ENCODE peak calls at places on chromosomes 2 and 18, in six cellular contexts. N, E, V, T, R and O are unnamed samples.

GRCh38 chr18:51164327-51165290 is 32.9 kb downstream of the MEX3C start:
- DNase-seq in R (no peak), N (no peak), V (no peak), T (no peak), E (no peak), O (no peak)

GRCh38 chr2:229943770-229944449 is 21.6 kb downstream of the FBXO36 start:
- DNase-seq in N (no peak), V (no peak), T (no peak), E (no peak), R (no peak), O (no peak)

GRCh38 chr2:110114007-110114591 is 1.5 kb downstream of the MALL start:
- DNase-seq in V (peak; percentile 92), E (no peak), T (no peak), N (no peak), R (no peak), O (no peak)

GRCh38 chr2:241851325-241852115 is 7.2 kb downstream of the PDCD1 start:
- DNase-seq in V (no peak), R (peak; percentile 31), N (no peak), T (no peak), E (no peak), O (no peak)

GRCh38 chr2:84704505-84705244 is 176.2 kb downstream of the TRABD2A start:
- DNase-seq in R (no peak), V (no peak), E (no peak), N (no peak), T (no peak), O (no peak)

GRCh38 chr2:124283090-124283489 is 258.0 kb downstream of the CNTNAP5 start:
- DNase-seq in V (no peak), N (no peak), E (no peak), T (no peak), R (no peak), O (no peak)

GRCh38 chr2:112343827-112344585 is 68.6 kb downstream of the ZC3H6 start:
- DNase-seq in V (no peak), T (no peak), R (no peak), E (no peak), N (no peak), O (no peak)

GRCh38 chr2:240432820-240433801 is 2.4 kb upstream of the GPC1 start:
- DNase-seq in E (no peak), N (peak; percentile 12), T (peak; percentile 16), V (no peak), R (no peak), O (no peak)

GRCh38 chr2:40403233-40403841 is 48.6 kb downstream of the SLC8A1 start:
- DNase-seq in V (peak; percentile 4), R (no peak), T (no peak), N (no peak), E (no peak), O (no peak)

GRCh38 chr2:106117882-106118684 is 76.0 kb downstream of the UXS1 start:
- DNase-seq in V (no peak), E (no peak), N (no peak), R (no peak), T (no peak), O (no peak)

GRCh38 chr2:16035747-16036745 is 95.7 kb downstream of the MYCN start:
- DNase-seq in R (no peak), N (no peak), T (no peak), V (no peak), E (no peak), O (no peak)

GRCh38 chr2:275457-275856 is 10.7 kb downstream of the ACP1 start:
- DNase-seq in E (no peak), V (no peak), N (no peak), R (no peak), T (no peak), O (no peak)

GRCh38 chr2:20532634-20533437 is 86.0 kb downstream of the RHOB start:
- DNase-seq in N (peak; percentile 31), E (no peak), T (no peak), R (no peak), V (peak; percentile 32), O (no peak)

GRCh38 chr2:112483047-112483473 is 1.1 kb downstream of the TTL start:
- DNase-seq in T (no peak), R (peak; percentile 80), E (no peak), V (peak; percentile 77), N (no peak), O (no peak)

GRCh38 chr2:58594175-58594574 is 353.1 kb upstream of the FANCL start:
- DNase-seq in E (no peak), N (no peak), T (no peak), V (peak; percentile 22), R (peak; percentile 34), O (no peak)

GRCh38 chr2:233217892-233218377 is 33.5 kb upstream of the ATG16L1 start:
- DNase-seq in N (no peak), E (no peak), T (no peak), R (no peak), V (peak; percentile 53), O (no peak)

GRCh38 chr2:86487062-86487461 is 45.9 kb downstream of the KDM3A start:
- DNase-seq in E (no peak), N (no peak), R (no peak), V (peak; percentile 18), T (no peak), O (no peak)

GRCh38 chr2:86488561-86489250 is 47.5 kb downstream of the KDM3A start:
- DNase-seq in E (no peak), R (no peak), T (no peak), N (no peak), V (no peak), O (no peak)

GRCh38 chr2:86490245-86490644 is 49.1 kb downstream of the KDM3A start:
- DNase-seq in V (no peak), T (no peak), N (no peak), R (no peak), E (no peak), O (no peak)

GRCh38 chr2:86491088-86491487 is 49.9 kb downstream of the KDM3A start:
- DNase-seq in R (no peak), T (no peak), N (no peak), V (no peak), E (no peak), O (no peak)

GRCh38 chr2:86489542-86489941 is 48.4 kb downstream of the KDM3A start:
- DNase-seq in T (no peak), E (no peak), R (no peak), N (no peak), V (no peak), O (no peak)
- H3K27ac ChIP-seq in T (no peak overlapping the region), E (no peak overlapping the region), R (no peak overlapping the region), N (peak overlapping the region; percentile 71), V (no peak overlapping the region), O (no peak overlapping the region)

GRCh38 chr2:164784376-164784775 is 57.2 kb downstream of the COBLL1 start:
- DNase-seq in E (no peak), T (no peak), N (no peak), V (no peak), R (no peak), O (no peak)

GRCh38 chr2:164781394-164781793 is 60.2 kb downstream of the COBLL1 start:
- DNase-seq in N (no peak), T (no peak), R (no peak), E (no peak), V (no peak), O (no peak)

GRCh38 chr2:164786787-164787186 is 54.8 kb downstream of the COBLL1 start:
- DNase-seq in N (no peak), V (no peak), R (no peak), E (no peak), T (no peak), O (no peak)

GRCh38 chr2:164782323-164782722 is 59.3 kb downstream of the COBLL1 start:
- DNase-seq in R (no peak), E (no peak), V (no peak), T (peak; percentile 58), N (no peak), O (peak; percentile 72)

DNA sequence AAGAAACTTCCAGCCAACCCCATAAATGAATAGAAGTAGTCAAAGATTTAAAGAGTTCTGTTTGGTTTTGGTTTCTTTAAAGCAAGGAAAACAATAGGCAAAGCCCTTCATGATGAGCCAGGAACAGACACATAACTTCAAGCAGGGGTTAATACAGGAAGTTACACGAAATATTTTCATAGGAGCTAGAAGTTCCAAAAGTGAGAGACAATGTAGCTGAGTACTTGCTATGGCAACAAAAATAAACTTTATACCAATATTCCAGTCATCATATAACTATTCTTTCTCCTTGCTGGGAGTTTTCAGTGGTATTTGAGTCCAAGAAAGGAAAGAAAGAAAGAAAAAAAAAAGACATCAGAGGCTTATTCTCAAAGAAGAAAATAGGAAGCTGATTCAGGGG is 56.2 kb downstream of the COBLL1 start:
- DNase-seq in T (no peak), E (no peak), R (no peak), V (no peak), N (no peak), O (no peak)
- H3K27ac ChIP-seq in T (peak overlapping the region; percentile 81), E (no peak overlapping the region), R (peak overlapping the region; percentile 85), V (no peak overlapping the region), N (peak overlapping the region; percentile 85), O (no peak overlapping the region)

GRCh38 chr2:11411768-11412448 is 54.1 kb downstream of the E2F6 start:
- DNase-seq in E (no peak), T (peak; percentile 41), V (peak; percentile 61), N (no peak), R (peak; percentile 85), O (peak; percentile 20)
- H3K27ac ChIP-seq in E (no peak overlapping the region), T (no peak overlapping the region), V (peak overlapping the region; percentile 52), N (no peak overlapping the region), R (no peak overlapping the region), O (no peak overlapping the region)

GRCh38 chr18:48410095-48410920 is 1.1 kb upstream of the ZBTB7C start:
- DNase-seq in N (peak; percentile 94), E (peak; percentile 27), T (peak; percentile 93), R (peak; percentile 96), V (peak; percentile 80), O (no peak)
- H3K27ac ChIP-seq in N (peak overlapping the region; percentile 77), E (no peak overlapping the region), T (peak overlapping the region; percentile 91), R (no peak overlapping the region), V (no peak overlapping the region), O (no peak overlapping the region)

GRCh38 chr2:160241251-160242137 is 41.4 kb upstream of the ITGB6 start:
- DNase-seq in N (no peak), V (peak; percentile 88), R (peak; percentile 45), E (no peak), T (peak; percentile 53), O (no peak)

GRCh38 chr2:160245614-160246156 is 45.6 kb upstream of the ITGB6 start:
- DNase-seq in T (no peak), V (no peak), N (no peak), E (no peak), R (no peak), O (no peak)

GRCh38 chr2:160246356-160246755 is 46.3 kb upstream of the ITGB6 start:
- DNase-seq in N (no peak), E (no peak), R (no peak), V (peak; percentile 48), T (no peak), O (no peak)

GRCh38 chr2:160247295-160247694 is 47.2 kb upstream of the ITGB6 start:
- DNase-seq in N (no peak), T (no peak), V (no peak), E (no peak), R (no peak), O (no peak)

DNA sequence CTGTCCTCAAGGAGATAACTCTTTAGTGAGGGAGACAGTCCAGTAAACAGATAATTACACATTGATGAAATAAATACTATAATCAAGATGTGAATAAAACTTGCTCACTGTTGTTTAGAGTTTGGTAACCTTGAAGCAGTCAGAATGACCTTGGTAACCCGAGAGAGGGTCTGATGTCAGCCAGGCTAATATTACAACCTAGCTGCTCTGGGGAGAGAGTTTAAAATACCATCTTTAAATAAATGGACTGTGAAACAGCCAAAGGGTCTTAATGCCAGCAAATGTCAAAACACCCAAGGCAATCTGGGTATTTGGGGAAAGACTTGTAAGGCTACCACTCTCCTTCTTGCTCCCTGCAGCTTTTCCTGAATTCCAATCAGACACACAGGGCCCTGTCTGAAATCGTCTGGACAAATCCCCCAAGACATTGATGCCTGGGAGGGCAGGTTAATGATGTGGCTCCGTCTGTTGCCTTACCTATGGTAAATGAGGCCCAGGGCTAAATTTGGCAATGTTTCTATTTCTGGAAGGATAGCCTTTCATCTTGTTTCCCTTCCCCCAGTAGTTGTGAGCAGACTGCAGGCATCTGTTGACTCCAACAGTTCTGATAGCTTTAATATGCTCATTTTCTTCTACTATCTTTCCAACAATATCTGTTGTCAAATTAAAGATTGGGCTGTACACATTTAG is 42.9 kb upstream of the ITGB6 start:
- DNase-seq in E (no peak), V (no peak), T (no peak), N (no peak), R (no peak), O (no peak)
- H3K27ac ChIP-seq in E (no peak overlapping the region), V (peak overlapping the region; percentile 88), T (peak overlapping the region; percentile 57), N (peak overlapping the region; percentile 72), R (peak overlapping the region; percentile 87), O (no peak overlapping the region)